ENCODE peak calls at places on chromosomes 6 and 20, in ten cellular contexts. O is HepG2, B is upper lobe of left lung, X is HL-60, Z is H1, J is H9, I is body of pancreas, D is GM23338, R is tibial artery, F is IMR-90. L is an unnamed sample.

GRCh38 chr20:44033344-44033743 is 118.7 kb downstream of the TOX2 start:
- DNase-seq in Z (no peak), D (no peak), R (no peak), O (no peak), X (no peak), I (no peak), J (no peak), F (peak; percentile 21), B (no peak), L (no peak)

GRCh38 chr6:158174514-158174913 is 6.4 kb downstream of the GTF2H5 start:
- DNase-seq in O (no peak), R (peak; percentile 34), I (peak; percentile 49), D (no peak), B (no peak), F (peak; percentile 95), Z (no peak), X (no peak), J (no peak), L (no peak)

GRCh38 chr20:28562510-28562898 is 2695.0 kb upstream of the DEFB115 start:
- DNase-seq in O (no peak), D (peak; percentile 5), Z (no peak), X (no peak), B (no peak), F (peak; percentile 89), R (no peak), J (no peak), I (no peak), L (no peak)

GRCh38 chr20:7798176-7798575 is 142.1 kb downstream of the HAO1 start:
- DNase-seq in B (no peak), Z (no peak), I (no peak), F (no peak), D (no peak), R (no peak), J (no peak), X (no peak), O (no peak), L (no peak)

GRCh38 chr6:38164671-38165108 is 345.2 kb downstream of the ZFAND3 start:
- DNase-seq in D (no peak), F (no peak), O (no peak), X (no peak), J (no peak), Z (no peak), I (no peak), B (no peak), R (no peak), L (no peak)

GRCh38 chr6:99868074-99868702 is 125.8 kb downstream of the MCHR2 start:
- DNase-seq in F (peak; percentile 51), B (peak; percentile 66), R (peak; percentile 73), I (peak; percentile 86), D (peak; percentile 90), O (peak; percentile 47), J (peak; percentile 76), Z (peak; percentile 31), X (peak; percentile 66), L (peak; percentile 75)

GRCh38 chr6:30730611-30731435 is 10.7 kb downstream of the TUBB start:
- DNase-seq in F (peak; percentile 47), J (peak; percentile 92), R (peak; percentile 58), D (peak; percentile 94), I (peak; percentile 92), B (peak; percentile 88), Z (no peak), X (peak; percentile 91), O (peak; percentile 67), L (peak; percentile 99)

GRCh38 chr6:52534966-52535390 is 41.9 kb downstream of the TRAM2 start:
- DNase-seq in O (no peak), F (no peak), Z (no peak), X (no peak), D (no peak), J (no peak), B (no peak), R (no peak), I (no peak), L (no peak)

GRCh38 chr20:13205402-13205801 is 15.7 kb upstream of the ISM1 start:
- DNase-seq in J (no peak), R (no peak), F (no peak), B (no peak), Z (no peak), X (no peak), O (no peak), I (no peak), D (no peak), L (no peak)

GRCh38 chr20:14948416-14948815 is 611.0 kb upstream of the FLRT3 start:
- DNase-seq in F (no peak), D (no peak), O (peak; percentile 34), X (no peak), B (no peak), I (no peak), R (no peak), Z (no peak), J (no peak), L (no peak)

GRCh38 chr6:170044836-170045562 is 245.9 kb downstream of the DLL1 start:
- DNase-seq in F (no peak), B (no peak), X (no peak), Z (no peak), I (no peak), O (no peak), R (no peak), D (no peak), J (no peak), L (no peak)
- H3K27ac ChIP-seq in F (no peak overlapping the region), B (no peak overlapping the region), X (no peak overlapping the region), Z (no peak overlapping the region), I (no peak overlapping the region), O (no peak overlapping the region), R (no peak overlapping the region), D (no peak overlapping the region), J (no peak overlapping the region), L (no peak overlapping the region)

GRCh38 chr6:84118191-84118590 is 84.6 kb downstream of the MRAP2 start:
- DNase-seq in D (no peak), F (no peak), R (no peak), I (no peak), B (no peak), X (no peak), O (no peak), Z (no peak), J (no peak), L (no peak)

GRCh38 chr6:84123186-84123585 is 89.6 kb downstream of the MRAP2 start:
- DNase-seq in J (no peak), F (no peak), O (no peak), I (no peak), R (no peak), X (no peak), Z (no peak), D (no peak), B (no peak), L (no peak)

GRCh38 chr6:84119277-84119676 is 85.7 kb downstream of the MRAP2 start:
- DNase-seq in F (peak; percentile 4), I (no peak), X (no peak), J (no peak), R (no peak), O (no peak), D (peak; percentile 27), B (no peak), Z (no peak), L (no peak)
- TF ChIP-seq CTCF in F (no peak), I (no peak), X (no peak), J (peak; percentile 43), R (no peak), O (no peak), D (peak; percentile 33), B (no peak), Z (peak; percentile 6), L (no peak)

DNA sequence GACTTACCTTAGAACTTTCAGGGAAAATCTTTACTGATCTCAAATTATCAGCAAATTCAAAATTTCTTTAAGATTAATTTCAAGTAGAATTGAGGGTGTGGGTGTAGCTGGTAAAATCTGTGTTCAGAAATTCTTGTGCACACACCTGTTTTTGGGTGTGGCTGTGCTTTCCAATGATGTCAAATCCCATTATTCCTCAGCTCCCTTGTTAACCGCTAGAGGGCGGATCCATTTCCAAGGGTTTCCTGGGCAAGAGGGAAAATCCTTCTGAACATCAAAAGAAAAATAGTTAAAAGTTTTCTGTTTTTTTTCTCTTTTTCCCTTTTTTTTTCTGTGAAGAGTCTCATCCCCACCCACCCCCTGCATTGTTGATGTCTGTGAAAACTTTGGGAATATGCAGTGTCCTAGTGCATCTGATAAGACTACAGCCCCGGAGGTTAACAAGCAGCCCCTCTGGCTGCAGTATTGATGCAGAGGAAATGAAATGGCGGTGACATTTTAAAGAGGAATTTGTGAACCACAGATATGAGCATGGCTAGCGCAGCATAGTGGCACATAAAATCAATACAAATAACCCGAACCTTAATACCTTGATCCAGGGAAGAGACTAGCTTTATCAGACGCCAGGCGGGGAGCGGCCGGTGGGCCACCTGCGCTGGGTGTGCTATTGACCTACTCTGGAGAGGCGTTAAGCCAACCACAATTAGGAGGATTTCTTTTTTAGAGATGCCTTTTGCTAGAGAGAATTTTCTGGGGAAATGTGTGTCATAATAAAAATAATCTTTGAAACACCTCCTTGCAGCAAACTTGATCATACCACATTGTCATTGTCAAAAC is 130.9 kb downstream of the FOXA2 start:
- DNase-seq in I (peak; percentile 54), R (no peak), F (no peak), O (peak; percentile 70), B (no peak), Z (no peak), D (peak; percentile 64), J (no peak), X (no peak), L (no peak)
- H3K27ac ChIP-seq in I (no peak overlapping the region), R (no peak overlapping the region), F (no peak overlapping the region), O (no peak overlapping the region), B (no peak overlapping the region), Z (no peak overlapping the region), D (no peak overlapping the region), J (no peak overlapping the region), X (no peak overlapping the region), L (no peak overlapping the region)

GRCh38 chr6:159463440-159463839 is 229.6 kb downstream of the SOD2 start:
- DNase-seq in J (no peak), Z (no peak), X (no peak), D (peak; percentile 68), O (no peak), R (no peak), B (no peak), F (peak; percentile 10), I (no peak), L (no peak)
- TF ChIP-seq CTCF in J (peak; percentile 75), Z (no peak), X (no peak), D (peak; percentile 67), O (no peak), R (peak; percentile 28), B (no peak), F (peak; percentile 35), I (no peak), L (peak; percentile 8)

DNA sequence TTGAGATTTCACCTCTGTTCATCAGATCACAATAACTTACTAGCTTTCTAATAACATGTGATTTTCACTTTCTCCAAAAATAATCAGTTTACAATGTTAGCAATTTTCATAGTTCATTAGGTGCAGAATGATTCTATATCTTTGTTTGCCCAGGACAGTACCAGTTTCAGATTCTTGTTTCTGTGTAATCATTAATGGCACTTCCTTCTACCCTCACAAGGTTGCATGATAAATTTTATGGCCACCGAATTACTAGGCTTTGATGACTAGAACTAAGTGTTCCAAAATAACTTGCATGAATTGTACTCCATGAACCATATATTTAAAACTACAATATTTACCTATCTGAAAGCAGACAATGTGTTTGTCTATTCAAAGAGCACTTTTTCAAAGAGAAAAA is 442.3 kb downstream of the EPHA7 start:
- DNase-seq in Z (no peak), B (no peak), R (no peak), D (no peak), F (no peak), J (no peak), X (no peak), I (no peak), O (no peak), L (no peak)
- H3K27ac ChIP-seq in Z (no peak overlapping the region), B (no peak overlapping the region), R (no peak overlapping the region), D (no peak overlapping the region), F (no peak overlapping the region), J (no peak overlapping the region), X (no peak overlapping the region), I (no peak overlapping the region), O (no peak overlapping the region), L (no peak overlapping the region)